ENCODE peak calls at places on chromosome 10, in seven cellular contexts. Z, S, K, D, R, U and B are unnamed samples. For H3K4me1, the result is how much of the 10 kb centered on the place peaks cover.

GRCh38 chr10:68781613-68782574 is 45.4 kb upstream of the STOX1 start:
- DNase-seq in Z (no peak), R (no peak), K (no peak), D (no peak), S (no peak), U (no peak), B (no peak)

GRCh38 chr10:30227481-30227880 is 121.6 kb downstream of the MTPAP start:
- DNase-seq in S (no peak), Z (peak), U (no peak), K (no peak), R (no peak), D (no peak), B (no peak)

GRCh38 chr10:102131286-102132170 is 1.3 kb upstream of the PPRC1 start:
- DNase-seq in D (no peak), Z (no peak), U (no peak), R (no peak), S (no peak), K (no peak), B (no peak)

GRCh38 chr10:73647211-73647874 is 6.1 kb upstream of the MYOZ1 start:
- DNase-seq in K (peak), S (no peak), R (peak), Z (peak), U (no peak), D (peak), B (peak)

GRCh38 chr10:133366130-133366478 is 7.0 kb downstream of the ECHS1 start:
- DNase-seq in Z (no peak), K (no peak), D (no peak), U (no peak), S (no peak), R (no peak), B (no peak)

GRCh38 chr10:112519129-112519761 is 72.2 kb downstream of the VTI1A start:
- DNase-seq in R (no peak), K (no peak), U (peak), S (no peak), D (no peak), Z (no peak), B (no peak)

GRCh38 chr10:103193107-103193819 is at the start of gene NT5C2:
- DNase-seq in U (peak), D (peak), R (peak), K (peak), S (peak), Z (peak), B (peak)

GRCh38 chr10:11164806-11165590 is 147.3 kb downstream of the CELF2 start:
- DNase-seq in K (peak), Z (peak), D (peak), R (no peak), S (peak), U (no peak), B (peak)

GRCh38 chr10:86411281-86411841 is 44.8 kb upstream of the GRID1 start:
- DNase-seq in D (no peak), Z (no peak), K (no peak), R (no peak), S (no peak), U (no peak), B (no peak)

GRCh38 chr10:128386231-128386630 is 260.0 kb upstream of the MKI67 start:
- DNase-seq in R (no peak), Z (no peak), U (no peak), K (no peak), D (no peak), S (no peak), B (no peak)

GRCh38 chr10:90849956-90850749 is 7.7 kb downstream of the HTR7 start:
- DNase-seq in K (no peak), D (no peak), S (no peak), Z (no peak), R (no peak), U (no peak), B (no peak)

GRCh38 chr10:23196915-23197314 is 4.8 kb downstream of the PTF1A start:
- DNase-seq in K (no peak), U (no peak), D (no peak), Z (no peak), S (no peak), R (no peak), B (no peak)

GRCh38 chr10:10307551-10307950 is 710.1 kb upstream of the CELF2 start:
- DNase-seq in R (no peak), D (no peak), U (no peak), S (no peak), K (no peak), Z (no peak), B (no peak)

GRCh38 chr10:82267465-82267864 is 392.5 kb downstream of the NRG3 start:
- DNase-seq in R (no peak), U (no peak), K (no peak), D (no peak), Z (no peak), S (no peak), B (no peak)

GRCh38 chr10:58157076-58157766 is 110.5 kb downstream of the IPMK start:
- DNase-seq in R (no peak), S (no peak), K (no peak), U (no peak), D (no peak), Z (no peak), B (no peak)

GRCh38 chr10:5254488-5254887 is 57.9 kb downstream of the AKR1C4 start:
- DNase-seq in S (no peak), Z (no peak), R (no peak), D (no peak), U (no peak), K (no peak), B (no peak)

GRCh38 chr10:122303271-122304053 is 32.4 kb downstream of the BTBD16 start:
- DNase-seq in R (no peak), K (no peak), S (no peak), D (no peak), Z (no peak), U (no peak), B (no peak)

GRCh38 chr10:125340871-125341270 is 180.5 kb upstream of the CTBP2 start:
- DNase-seq in S (no peak), K (no peak), Z (no peak), R (no peak), U (no peak), D (no peak), B (no peak)

GRCh38 chr10:22183771-22184466 is 33.9 kb downstream of the EBLN1 start:
- DNase-seq in S (no peak), K (no peak), R (no peak), Z (no peak), D (no peak), U (no peak), B (no peak)

GRCh38 chr10:11215468-11215867 is 197.8 kb downstream of the CELF2 start:
- DNase-seq in S (no peak), Z (no peak), U (no peak), K (no peak), D (no peak), R (no peak), B (no peak)

GRCh38 chr10:1147810-1148209 is 91.6 kb downstream of the WDR37 start:
- DNase-seq in D (no peak), S (no peak), U (no peak), R (no peak), Z (no peak), K (no peak), B (no peak)

GRCh38 chr10:24344279-24344678 is 135.3 kb downstream of the KIAA1217 start:
- DNase-seq in R (no peak), U (no peak), S (no peak), D (no peak), K (peak), Z (no peak), B (no peak)

GRCh38 chr10:6151087-6151977 is 51.4 kb upstream of the PFKFB3 start:
- DNase-seq in S (peak), Z (peak), K (peak), U (no peak), R (no peak), D (peak), B (peak)

GRCh38 chr10:32333849-32334248 is 13.1 kb downstream of the EPC1 start:
- DNase-seq in S (no peak), U (no peak), D (no peak), K (no peak), Z (no peak), R (no peak), B (no peak)
- H3K4me1 ChIP-seq in S (under half), U (under half), D (under half), K (half or more), Z (half or more), R (half or more), B (half or more)

GRCh38 chr10:64115471-64115870 is 594.3 kb downstream of the REEP3 start:
- DNase-seq in U (no peak), S (no peak), K (no peak), Z (no peak), R (no peak), D (no peak), B (no peak)

GRCh38 chr10:64118736-64119135 is 597.5 kb downstream of the REEP3 start:
- DNase-seq in Z (no peak), R (no peak), S (no peak), U (no peak), K (no peak), D (no peak), B (no peak)

GRCh38 chr10:64116731-64117130 is 595.5 kb downstream of the REEP3 start:
- DNase-seq in R (no peak), U (no peak), S (no peak), D (no peak), K (no peak), Z (no peak), B (no peak)

GRCh38 chr10:64113796-64114195 is 592.6 kb downstream of the REEP3 start:
- DNase-seq in U (no peak), Z (no peak), D (peak), K (no peak), S (no peak), R (no peak), B (no peak)

DNA sequence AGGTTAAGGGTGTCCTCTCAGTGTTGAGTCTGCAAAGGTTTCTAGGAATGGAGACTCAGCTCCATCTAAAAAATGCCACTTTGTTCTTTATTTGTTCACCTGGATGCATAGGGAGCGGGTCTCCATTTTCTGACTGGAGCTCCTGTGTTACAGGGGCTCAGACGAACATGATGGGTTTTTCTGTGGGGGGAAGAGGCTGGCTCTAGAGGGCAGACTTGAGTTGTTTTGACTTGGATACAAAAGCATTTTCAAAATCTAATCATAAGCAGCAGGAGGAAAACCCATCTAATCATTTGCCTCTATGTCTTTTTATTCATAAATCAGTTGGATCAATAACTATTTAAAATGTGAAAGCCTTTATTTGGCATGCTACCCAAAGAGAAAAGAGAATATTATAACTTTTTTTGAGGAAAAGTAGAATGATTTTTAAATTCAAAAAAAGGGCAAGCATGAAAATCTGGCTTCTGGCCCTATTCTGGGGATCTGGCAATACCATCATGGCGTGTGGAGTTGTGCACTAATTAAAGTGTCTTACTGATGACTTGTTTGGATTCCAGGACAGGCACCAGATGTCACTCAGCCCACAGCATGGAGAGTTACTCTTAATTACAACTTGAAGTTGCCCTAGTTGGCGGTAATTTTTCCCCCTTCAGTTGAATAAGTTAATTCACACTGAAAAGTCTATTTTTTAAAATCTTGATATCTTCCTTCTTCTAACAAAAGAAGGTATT is 594.9 kb downstream of the REEP3 start:
- DNase-seq in D (peak), S (peak), K (no peak), Z (no peak), U (no peak), R (no peak), B (no peak)
- TF ChIP-seq CTCF in D (peak), S (peak), K (peak), Z (peak), U (peak), R (no peak), B (no peak)

GRCh38 chr10:12416396-12417090 is 67.2 kb downstream of the CAMK1D start:
- DNase-seq in Z (no peak), R (no peak), K (no peak), D (no peak), S (no peak), U (no peak), B (peak)
- H3K4me1 ChIP-seq in Z (under half), R (under half), K (under half), D (under half), S (under half), U (under half), B (under half)

GRCh38 chr10:69885379-69886156 is 83.9 kb downstream of the COL13A1 start:
- DNase-seq in D (no peak), S (no peak), Z (no peak), U (no peak), K (no peak), R (no peak), B (no peak)

GRCh38 chr10:69884686-69885085 is 83.0 kb downstream of the COL13A1 start:
- DNase-seq in Z (no peak), R (no peak), S (no peak), U (no peak), K (no peak), D (no peak), B (no peak)

GRCh38 chr10:69883680-69884375 is 82.1 kb downstream of the COL13A1 start:
- DNase-seq in Z (no peak), R (no peak), K (no peak), U (no peak), S (no peak), D (no peak), B (no peak)

GRCh38 chr10:69881202-69881601 is 79.5 kb downstream of the COL13A1 start:
- DNase-seq in S (no peak), U (no peak), K (no peak), D (no peak), Z (no peak), R (no peak), B (no peak)

GRCh38 chr10:69883256-69883655 is 81.5 kb downstream of the COL13A1 start:
- DNase-seq in R (no peak), U (no peak), D (no peak), K (no peak), Z (no peak), S (no peak), B (no peak)
- TF ChIP-seq CTCF in R (no peak), U (peak), D (peak), K (no peak), Z (no peak), S (no peak), B (no peak)

GRCh38 chr10:4073912-4074311 is 288.9 kb upstream of the KLF6 start:
- DNase-seq in D (no peak), K (no peak), U (no peak), Z (peak), R (no peak), S (no peak), B (peak)
- H3K4me1 ChIP-seq in D (under half), K (under half), U (under half), Z (under half), R (under half), S (under half), B (under half)

GRCh38 chr10:70863470-70864160 is 24.8 kb downstream of the PCBD1 start:
- DNase-seq in K (no peak), D (no peak), Z (no peak), U (no peak), S (no peak), R (no peak), B (no peak)
- TF ChIP-seq CTCF in K (no peak), D (peak), Z (no peak), U (peak), S (no peak), R (no peak), B (no peak)

GRCh38 chr10:96369890-96370574 is 11.2 kb upstream of the OPALIN start:
- DNase-seq in D (no peak), Z (no peak), R (no peak), S (no peak), U (no peak), K (no peak), B (no peak)

GRCh38 chr10:96366508-96366907 is 7.7 kb upstream of the OPALIN start:
- DNase-seq in S (no peak), K (no peak), D (no peak), Z (no peak), U (no peak), R (no peak), B (no peak)

GRCh38 chr10:96367470-96367869 is 8.7 kb upstream of the OPALIN start:
- DNase-seq in D (no peak), U (no peak), R (no peak), Z (no peak), K (no peak), S (no peak), B (no peak)

GRCh38 chr10:96368971-96369370 is 10.2 kb upstream of the OPALIN start:
- DNase-seq in Z (no peak), U (no peak), K (no peak), S (no peak), D (no peak), R (no peak), B (no peak)

GRCh38 chr10:96365571-96365970 is 6.8 kb upstream of the OPALIN start:
- DNase-seq in U (no peak), Z (no peak), K (no peak), S (no peak), R (no peak), D (no peak), B (no peak)
- H3K4me1 ChIP-seq in U (under half), Z (under half), K (under half), S (under half), R (under half), D (under half), B (under half)